ENCODE peak calls at places on chromosomes 2 and 18, in nine cellular contexts. P, V, K, Q, J, N, H, R and W are unnamed samples.

GRCh38 chr2:191171708-191172355 is 21.0 kb upstream of the STAT4 start:
- DNase-seq in J (no peak), H (peak; percentile 26), N (no peak), P (peak; percentile 96), V (no peak), K (no peak), R (no peak), Q (peak; percentile 21), W (peak; percentile 66)

GRCh38 chr2:144703852-144704324 is 184.0 kb upstream of the ZEB2 start:
- DNase-seq in J (peak; percentile 72), Q (no peak), H (peak; percentile 38), N (peak; percentile 75), P (peak; percentile 81), R (peak; percentile 10), V (peak; percentile 66), K (peak; percentile 8), W (no peak)

GRCh38 chr18:57834616-57835015 is 31.5 kb upstream of the ATP8B1 start:
- DNase-seq in H (no peak), R (no peak), Q (no peak), P (no peak), K (no peak), J (no peak), V (no peak), N (no peak), W (no peak)

GRCh38 chr2:51526766-51527165 is 494.8 kb upstream of the NRXN1 start:
- DNase-seq in H (no peak), V (no peak), Q (no peak), R (no peak), K (no peak), P (no peak), N (no peak), J (no peak), W (no peak)

GRCh38 chr2:108805032-108805431 is 18.5 kb downstream of the CCDC138 start:
- DNase-seq in P (no peak), H (no peak), J (no peak), K (no peak), R (no peak), N (no peak), Q (no peak), V (no peak), W (no peak)

GRCh38 chr2:180644709-180645108 is 335.7 kb upstream of the UBE2E3 start:
- DNase-seq in Q (no peak), P (peak; percentile 70), K (no peak), N (no peak), J (no peak), H (no peak), R (no peak), V (no peak), W (no peak)

GRCh38 chr2:150097891-150098595 is 389.4 kb downstream of the RND3 start:
- DNase-seq in V (no peak), H (peak; percentile 24), K (no peak), Q (no peak), N (no peak), J (no peak), R (no peak), P (peak; percentile 82), W (no peak)

GRCh38 chr18:79905993-79906392 is 45.5 kb downstream of the SLC66A2 start:
- DNase-seq in H (no peak), Q (no peak), J (no peak), V (no peak), R (no peak), P (no peak), N (no peak), K (no peak), W (no peak)

GRCh38 chr2:80054339-80054675 is 250.2 kb downstream of the LRRTM1 start:
- DNase-seq in V (no peak), N (no peak), J (no peak), Q (no peak), R (no peak), P (no peak), H (peak; percentile 8), K (no peak), W (no peak)

GRCh38 chr2:171522804-171523338 is 597 bp downstream of the CYBRD1 start:
- DNase-seq in N (peak; percentile 67), K (no peak), P (peak; percentile 46), Q (peak; percentile 21), R (peak; percentile 36), H (peak; percentile 49), J (peak; percentile 81), V (no peak), W (no peak)

GRCh38 chr2:46963210-46963609 is 47.6 kb upstream of the MCFD2 start:
- DNase-seq in J (no peak), K (no peak), N (no peak), R (no peak), V (no peak), Q (no peak), H (no peak), P (no peak), W (peak; percentile 70)

GRCh38 chr2:46966576-46966975 is 51.0 kb upstream of the MCFD2 start:
- DNase-seq in H (no peak), Q (no peak), P (no peak), R (no peak), N (no peak), V (no peak), K (no peak), J (no peak), W (no peak)

GRCh38 chr2:46962751-46963150 is 47.1 kb upstream of the MCFD2 start:
- DNase-seq in P (no peak), Q (no peak), R (no peak), J (no peak), K (no peak), N (no peak), H (no peak), V (no peak), W (no peak)

GRCh38 chr2:46963961-46964673 is 48.5 kb upstream of the MCFD2 start:
- DNase-seq in V (no peak), N (no peak), K (no peak), P (peak; percentile 48), Q (no peak), R (no peak), H (no peak), J (no peak), W (no peak)

GRCh38 chr2:46964835-46965560 is 49.4 kb upstream of the MCFD2 start:
- DNase-seq in R (no peak), J (no peak), K (no peak), H (no peak), Q (peak; percentile 72), V (no peak), P (peak; percentile 57), N (no peak), W (no peak)
- H3K4me1 ChIP-seq in R (peaks cover 5% of the 10 kb centered on the region), J (peaks cover 63% of the 10 kb centered on the region), K (peaks cover 21% of the 10 kb centered on the region), H (peaks cover 11% of the 10 kb centered on the region), Q (peaks cover 5% of the 10 kb centered on the region), V (peaks cover 38% of the 10 kb centered on the region), P (no peaks in the 10 kb centered on the region), N (peaks cover 57% of the 10 kb centered on the region), W (peaks cover 53% of the 10 kb centered on the region)

GRCh38 chr18:65620076-65620696 is 130.6 kb upstream of the CDH7 start:
- DNase-seq in Q (no peak), K (no peak), R (no peak), H (no peak), V (no peak), P (no peak), J (no peak), N (no peak), W (no peak)
- TF ChIP-seq CTCF in Q (no peak), K (no peak), R (no peak), H (no peak), V (no peak), P (no peak), J (no peak), N (no peak), W (no peak)

DNA sequence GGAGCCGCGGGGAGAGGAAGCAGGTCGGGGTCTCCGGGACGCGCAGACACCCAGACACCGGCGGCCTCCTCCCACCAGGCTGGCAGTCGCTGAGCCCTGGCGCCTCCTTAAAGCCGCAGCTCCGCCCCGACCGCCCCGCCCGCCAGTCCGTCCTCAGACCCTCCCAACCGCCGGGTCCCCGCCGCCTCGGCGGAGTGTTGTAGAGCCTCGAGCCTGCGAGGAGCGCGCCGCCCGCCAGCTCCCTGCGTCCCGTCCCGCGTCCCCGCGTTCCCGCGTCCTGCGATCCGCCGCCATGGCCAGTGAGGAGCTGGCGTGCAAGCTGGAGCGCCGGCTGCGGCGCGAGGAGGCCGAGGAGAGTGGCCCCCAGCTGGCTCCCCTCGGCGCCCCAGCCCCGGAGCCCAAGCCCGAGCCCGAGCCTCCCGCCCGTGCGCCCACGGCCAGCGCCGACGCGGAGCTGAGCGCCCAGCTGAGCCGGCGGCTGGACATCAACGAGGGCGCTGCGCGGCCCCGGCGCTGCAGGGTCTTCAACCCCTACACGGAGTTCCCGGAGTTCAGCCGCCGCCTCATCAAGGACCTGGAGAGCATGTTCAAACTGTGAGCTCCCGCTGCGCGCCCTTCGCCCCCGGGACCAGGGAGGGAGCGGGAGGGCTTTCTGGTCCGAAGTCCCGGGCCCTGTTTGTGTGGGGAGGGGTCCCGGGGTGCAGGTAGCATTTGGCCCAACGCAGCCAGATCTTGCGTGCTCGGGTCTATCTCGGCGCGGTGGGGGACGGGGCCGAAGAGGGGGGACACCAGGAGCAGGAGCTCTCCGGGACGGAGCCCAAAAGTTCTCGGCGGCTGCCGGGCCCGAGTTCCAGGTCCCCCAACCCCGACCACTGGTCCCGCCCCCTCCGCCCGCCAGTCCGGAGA is at the start of gene EFHD1:
- DNase-seq in V (peak; percentile 93), H (peak; percentile 85), R (peak; percentile 84), N (peak; percentile 90), K (peak; percentile 85), Q (peak; percentile 75), J (peak; percentile 88), P (peak; percentile 64), W (peak; percentile 67)
- H3K27me3 ChIP-seq in V (no peaks in the 10 kb centered on the region), H (peaks cover 25% of the 10 kb centered on the region), R (peaks cover 72% of the 10 kb centered on the region), N (peaks cover 26% of the 10 kb centered on the region), K (peaks cover 20% of the 10 kb centered on the region), Q (no peaks in the 10 kb centered on the region), J (peaks cover 81% of the 10 kb centered on the region), P (peaks cover 33% of the 10 kb centered on the region), W (no peaks in the 10 kb centered on the region)

GRCh38 chr2:9018109-9018508 is 14.6 kb upstream of the MBOAT2 start:
- DNase-seq in R (no peak), P (no peak), N (no peak), Q (no peak), H (no peak), J (no peak), V (no peak), K (no peak), W (no peak)
- H3K4me1 ChIP-seq in R (no peaks in the 10 kb centered on the region), P (no peaks in the 10 kb centered on the region), N (no peaks in the 10 kb centered on the region), Q (no peaks in the 10 kb centered on the region), H (no peaks in the 10 kb centered on the region), J (no peaks in the 10 kb centered on the region), V (no peaks in the 10 kb centered on the region), K (no peaks in the 10 kb centered on the region), W (no peaks in the 10 kb centered on the region)

DNA sequence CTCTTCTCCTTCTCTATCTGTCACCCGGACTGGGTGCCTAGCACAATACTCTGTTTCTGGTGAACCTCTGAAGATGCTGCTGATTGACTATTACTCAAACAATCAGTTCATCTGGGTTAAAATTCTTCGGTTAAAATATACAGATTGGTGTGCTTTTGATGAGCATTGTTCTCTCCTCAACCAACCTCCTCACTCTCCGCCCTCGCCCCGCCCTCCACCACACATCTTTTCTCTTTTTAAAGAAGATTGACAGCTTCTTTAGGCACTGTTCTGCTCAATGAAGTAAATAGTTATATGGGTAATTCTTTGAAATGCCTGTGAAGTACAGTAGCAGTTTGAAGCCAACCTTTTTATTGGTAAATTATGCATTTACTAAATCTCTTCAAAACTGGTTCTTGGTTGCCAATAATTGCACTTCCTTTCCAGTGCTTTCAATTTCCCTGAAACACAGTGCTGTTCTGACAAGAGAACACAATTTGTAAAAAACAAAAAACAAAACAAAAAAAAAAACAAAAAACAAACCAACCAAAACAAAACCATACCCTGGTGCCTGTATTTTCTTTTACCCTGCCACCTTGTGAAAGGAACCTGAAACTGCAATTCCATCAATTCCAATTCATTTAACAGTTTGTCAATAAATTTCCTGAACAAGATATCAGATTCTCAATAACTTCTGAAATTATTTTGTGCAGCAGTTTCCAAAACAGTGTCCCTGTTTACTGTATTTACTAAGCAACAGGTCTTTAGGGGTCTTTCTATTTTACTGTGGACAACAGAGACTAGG is 188.6 kb downstream of the LRP1B start:
- DNase-seq in N (no peak), R (no peak), P (no peak), H (no peak), Q (no peak), V (no peak), K (no peak), J (no peak), W (no peak)
- TF ChIP-seq CTCF in N (no peak), R (no peak), P (peak; percentile 9), H (peak; percentile 39), Q (no peak), V (no peak), K (no peak), J (no peak), W (peak; percentile 14)